ENCODE peak calls at places on chromosomes 11 and 22, in ten cellular contexts. V is activated T-cell treated with anti-CD3 and anti-CD28 coated beads for 1 hour; R is endodermal cell; O is kidney epithelial cell; B is substantia nigra; A is stimulated activated CD4-positive, alpha-beta T cell treated with anti-CD3 and anti-CD28 coated beads, Interleukin-12 subunit alpha, Interleukin-12 subunit beta, amount 100 ng/mL, for 48 hours; T is C1 segment of cervical spinal cord; M is SK-N-DZ; D is sigmoid colon; I is IMR-90. P is an unnamed sample.

GRCh38 chr11:85813721-85814120 is 2.8 kb upstream of the SYTL2 start:
- DNase-seq in V (no peak), R (no peak), O (no peak), B (no peak), A (no peak), T (no peak), M (no peak), D (no peak), I (no peak), P (no peak)

GRCh38 chr11:123264431-123264780 is 69.4 kb upstream of the CLMP start:
- DNase-seq in V (no peak), R (no peak), O (no peak), B (no peak), A (no peak), T (no peak), M (no peak), D (no peak), I (no peak), P (no peak)

GRCh38 chr22:35430897-35431322 is 31.0 kb downstream of the MCM5 start:
- DNase-seq in V (peak), R (peak), O (peak), B (peak), A (peak), T (peak), M (peak), D (peak), I (peak), P (peak)

GRCh38 chr11:11584937-11585336 is 36.9 kb downstream of the GALNT18 start:
- DNase-seq in V (no peak), R (no peak), O (no peak), B (no peak), A (no peak), T (no peak), M (no peak), D (no peak), I (peak), P (no peak)

GRCh38 chr11:13644997-13645667 is 23.3 kb upstream of the FAR1 start:
- DNase-seq in V (no peak), R (no peak), O (no peak), B (no peak), A (no peak), T (no peak), M (no peak), D (no peak), I (no peak), P (peak)

GRCh38 chr11:66333220-66333877 is 2.9 kb downstream of the RIN1 start:
- DNase-seq in V (no peak), R (no peak), O (no peak), B (no peak), A (no peak), T (no peak), M (no peak), D (peak), I (no peak), P (no peak)

GRCh38 chr22:36765943-36766450 is 9.9 kb downstream of the IFT27 start:
- DNase-seq in V (no peak), R (peak), O (no peak), B (no peak), A (no peak), T (no peak), M (no peak), D (no peak), I (peak), P (no peak)

GRCh38 chr22:32615874-32616564 is 141.4 kb downstream of the FBXO7 start:
- DNase-seq in V (no peak), R (peak), O (no peak), B (no peak), A (no peak), T (no peak), M (no peak), D (no peak), I (no peak), P (no peak)

GRCh38 chr11:110090466-110091026 is 2.6 kb upstream of the ZC3H12C start:
- DNase-seq in V (no peak), R (no peak), O (no peak), B (no peak), A (no peak), T (no peak), M (no peak), D (no peak), I (no peak), P (no peak)

GRCh38 chr22:42620084-42620483 is 5.4 kb upstream of the POLDIP3 start:
- DNase-seq in V (no peak), R (no peak), O (no peak), B (no peak), A (no peak), T (no peak), M (no peak), D (no peak), I (no peak), P (no peak)